ENCODE peak calls at places on chromosome 9, in six cellular contexts. L, R, P, I, C and D are unnamed samples. For H3K79me2 and H3K4me1, the result is how much of the 10 kb centered on the place peaks cover.

GRCh38 chr9:19922476-19923118 is 133.8 kb upstream of the SLC24A2 start:
- DNase-seq in L (peak), R (peak), P (no peak), I (peak), C (peak), D (peak)

GRCh38 chr9:68771376-68771775 is 66.3 kb downstream of the PIP5K1B start:
- DNase-seq in L (no peak), R (no peak), P (no peak), I (no peak), C (no peak), D (no peak)

GRCh38 chr9:93062364-93062763 is 3.9 kb downstream of the SUSD3 start:
- DNase-seq in L (no peak), R (no peak), P (peak), I (no peak), C (no peak), D (peak)

GRCh38 chr9:115000217-115000639 is 69.8 kb upstream of the TNFSF8 start:
- DNase-seq in L (no peak), R (no peak), P (no peak), I (no peak), C (no peak), D (no peak)

GRCh38 chr9:79817469-79818004 is 245.8 kb downstream of the TLE4 start:
- DNase-seq in L (no peak), R (no peak), P (no peak), I (no peak), C (no peak), D (no peak)

GRCh38 chr9:33143241-33143642 is 23.9 kb downstream of the B4GALT1 start:
- DNase-seq in L (no peak), R (peak), P (no peak), I (no peak), C (peak), D (no peak)

GRCh38 chr9:111897831-111898144 is 1.2 kb downstream of the UGCG start:
- DNase-seq in L (no peak), R (peak), P (peak), I (peak), C (no peak), D (no peak)

GRCh38 chr9:107733530-107733907 is 243.9 kb upstream of the KLF4 start:
- DNase-seq in L (no peak), R (peak), P (no peak), I (no peak), C (no peak), D (no peak)

GRCh38 chr9:73683862-73684591 is 532.4 kb downstream of the ANXA1 start:
- DNase-seq in L (peak), R (peak), P (peak), I (peak), C (peak), D (no peak)

GRCh38 chr9:306907-307306 is 92.2 kb downstream of the DOCK8 start:
- DNase-seq in L (peak), R (no peak), P (peak), I (peak), C (no peak), D (peak)

GRCh38 chr9:5292141-5292540 is 12.4 kb downstream of the RLN2 start:
- DNase-seq in L (no peak), R (no peak), P (no peak), I (no peak), C (no peak), D (no peak)

GRCh38 chr9:5095795-5096194 is 89.6 kb downstream of the INSL6 start:
- DNase-seq in L (peak), R (no peak), P (no peak), I (no peak), C (no peak), D (no peak)

GRCh38 chr9:33349743-33350142 is 52.6 kb downstream of the AQP7 start:
- DNase-seq in L (no peak), R (no peak), P (no peak), I (no peak), C (no peak), D (no peak)

GRCh38 chr9:111648066-111648465 is 13.3 kb upstream of the GNG10 start:
- DNase-seq in L (no peak), R (peak), P (no peak), I (no peak), C (no peak), D (no peak)

GRCh38 chr9:74362423-74362822 is 134.7 kb upstream of the RORB start:
- DNase-seq in L (no peak), R (no peak), P (no peak), I (no peak), C (no peak), D (no peak)

GRCh38 chr9:83992407-83992806 is 11.8 kb downstream of the RMI1 start:
- DNase-seq in L (no peak), R (peak), P (no peak), I (peak), C (peak), D (no peak)

GRCh38 chr9:86099695-86100364 is 472 bp upstream of the GOLM1 start:
- DNase-seq in L (peak), R (peak), P (no peak), I (peak), C (peak), D (no peak)

GRCh38 chr9:137485343-137486140 is 26.4 kb upstream of the NSMF start:
- DNase-seq in L (no peak), R (no peak), P (no peak), I (no peak), C (no peak), D (no peak)

GRCh38 chr9:116693233-116693731 is 6.2 kb downstream of the TRIM32 start:
- DNase-seq in L (no peak), R (no peak), P (no peak), I (peak), C (no peak), D (no peak)

GRCh38 chr9:90420714-90421513 is 221.7 kb downstream of the DIRAS2 start:
- DNase-seq in L (no peak), R (peak), P (no peak), I (no peak), C (no peak), D (no peak)

GRCh38 chr9:92059045-92059444 is 56.2 kb downstream of the SPTLC1 start:
- DNase-seq in L (no peak), R (no peak), P (no peak), I (no peak), C (no peak), D (no peak)

GRCh38 chr9:89668216-89668867 is 63.5 kb downstream of the GADD45G start:
- DNase-seq in L (no peak), R (no peak), P (no peak), I (no peak), C (no peak), D (no peak)

GRCh38 chr9:4661165-4662095 is 664 bp upstream of the PLPP6 start:
- DNase-seq in L (no peak), R (no peak), P (no peak), I (peak), C (no peak), D (no peak)

GRCh38 chr9:137679695-137680305 is 61.0 kb downstream of the EHMT1 start:
- DNase-seq in L (no peak), R (no peak), P (peak), I (no peak), C (no peak), D (no peak)

GRCh38 chr9:95049761-95050160 is 267.7 kb downstream of the FANCC start:
- DNase-seq in L (no peak), R (peak), P (no peak), I (no peak), C (no peak), D (no peak)

GRCh38 chr9:23162789-23163188 is 663.3 kb downstream of the ELAVL2 start:
- DNase-seq in L (no peak), R (no peak), P (no peak), I (no peak), C (no peak), D (no peak)

GRCh38 chr9:18256574-18256973 is 217.4 kb upstream of the ADAMTSL1 start:
- DNase-seq in L (peak), R (peak), P (no peak), I (no peak), C (peak), D (no peak)

GRCh38 chr9:115691097-115691496 is 462.5 kb upstream of the PAPPA start:
- DNase-seq in L (no peak), R (peak), P (no peak), I (peak), C (peak), D (no peak)

DNA sequence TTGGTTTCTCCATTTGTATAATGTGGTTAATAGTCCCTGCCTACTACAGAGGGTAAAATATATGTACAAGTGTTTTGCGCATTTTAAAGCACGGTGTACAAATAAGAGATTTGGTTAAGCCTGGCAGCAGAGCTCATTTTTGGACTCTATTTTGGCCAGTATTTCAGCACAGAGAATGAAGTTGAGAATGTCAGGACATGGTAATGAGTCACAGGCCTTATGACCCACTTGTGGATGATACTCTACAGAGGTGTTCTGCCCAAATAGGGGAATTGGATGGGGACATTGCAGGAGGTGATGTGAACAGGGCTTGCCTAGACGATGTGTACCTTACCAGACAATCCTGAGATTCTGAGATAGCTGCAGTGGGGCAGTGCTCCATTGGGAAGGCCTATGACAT is 50.6 kb downstream of the MELK start:
- DNase-seq in L (no peak), R (peak), P (no peak), I (peak), C (no peak), D (no peak)
- H3K79me2 ChIP-seq in L (under half), R (under half), P (under half), I (under half), C (under half), D (half or more)

GRCh38 chr9:14908221-14909206 is 1.7 kb downstream of the FREM1 start:
- DNase-seq in L (peak), R (no peak), P (no peak), I (no peak), C (no peak), D (no peak)

GRCh38 chr9:14909631-14910177 is 524 bp downstream of the FREM1 start:
- DNase-seq in L (no peak), R (no peak), P (no peak), I (peak), C (peak), D (no peak)

GRCh38 chr9:14911046-14911445 is 818 bp upstream of the FREM1 start:
- DNase-seq in L (no peak), R (no peak), P (no peak), I (no peak), C (no peak), D (no peak)

GRCh38 chr9:14912849-14913248 is 2.6 kb upstream of the FREM1 start:
- DNase-seq in L (no peak), R (no peak), P (no peak), I (no peak), C (no peak), D (no peak)

GRCh38 chr9:14910178-14910805 is at the start of gene FREM1:
- DNase-seq in L (peak), R (peak), P (no peak), I (no peak), C (peak), D (no peak)
- H3K4me1 ChIP-seq in L (under half), R (under half), P (under half), I (under half), C (half or more), D (under half)

GRCh38 chr9:21525174-21525573 is 43.1 kb upstream of the IFNE start:
- DNase-seq in L (no peak), R (no peak), P (no peak), I (no peak), C (no peak), D (no peak)
- H3K79me2 ChIP-seq in L (under half), R (half or more), P (under half), I (half or more), C (under half), D (under half)

GRCh38 chr9:70049236-70049635 is 5.6 kb downstream of the MAMDC2 start:
- DNase-seq in L (no peak), R (peak), P (no peak), I (peak), C (peak), D (no peak)

GRCh38 chr9:70046274-70047070 is 2.8 kb downstream of the MAMDC2 start:
- DNase-seq in L (peak), R (no peak), P (no peak), I (no peak), C (no peak), D (no peak)

GRCh38 chr9:70052768-70053167 is 9.1 kb downstream of the MAMDC2 start:
- DNase-seq in L (no peak), R (no peak), P (no peak), I (no peak), C (no peak), D (no peak)

GRCh38 chr9:70053864-70054263 is 10.2 kb downstream of the MAMDC2 start:
- DNase-seq in L (peak), R (no peak), P (no peak), I (peak), C (no peak), D (no peak)

GRCh38 chr9:70049672-70050271 is 6.1 kb downstream of the MAMDC2 start:
- DNase-seq in L (no peak), R (peak), P (no peak), I (no peak), C (peak), D (no peak)
- H3K4me1 ChIP-seq in L (under half), R (under half), P (under half), I (under half), C (under half), D (under half)

GRCh38 chr9:109856785-109857184 is 76.8 kb downstream of the PALM2AKAP2 start:
- DNase-seq in L (peak), R (peak), P (no peak), I (no peak), C (no peak), D (no peak)

GRCh38 chr9:109859447-109859846 is 79.4 kb downstream of the PALM2AKAP2 start:
- DNase-seq in L (no peak), R (no peak), P (no peak), I (peak), C (no peak), D (no peak)

GRCh38 chr9:109855540-109855939 is 75.5 kb downstream of the PALM2AKAP2 start:
- DNase-seq in L (no peak), R (no peak), P (no peak), I (no peak), C (no peak), D (no peak)

GRCh38 chr9:109861499-109861898 is 81.5 kb downstream of the PALM2AKAP2 start:
- DNase-seq in L (no peak), R (peak), P (no peak), I (no peak), C (no peak), D (no peak)

GRCh38 chr9:109857337-109857736 is 77.3 kb downstream of the PALM2AKAP2 start:
- DNase-seq in L (no peak), R (peak), P (no peak), I (no peak), C (no peak), D (no peak)
- H3K79me2 ChIP-seq in L (under half), R (under half), P (under half), I (under half), C (under half), D (under half)

GRCh38 chr9:120710110-120710981 is 3.9 kb downstream of the MEGF9 start:
- DNase-seq in L (no peak), R (peak), P (peak), I (peak), C (no peak), D (peak)
- H3K4me1 ChIP-seq in L (under half), R (under half), P (under half), I (under half), C (under half), D (half or more)

DNA sequence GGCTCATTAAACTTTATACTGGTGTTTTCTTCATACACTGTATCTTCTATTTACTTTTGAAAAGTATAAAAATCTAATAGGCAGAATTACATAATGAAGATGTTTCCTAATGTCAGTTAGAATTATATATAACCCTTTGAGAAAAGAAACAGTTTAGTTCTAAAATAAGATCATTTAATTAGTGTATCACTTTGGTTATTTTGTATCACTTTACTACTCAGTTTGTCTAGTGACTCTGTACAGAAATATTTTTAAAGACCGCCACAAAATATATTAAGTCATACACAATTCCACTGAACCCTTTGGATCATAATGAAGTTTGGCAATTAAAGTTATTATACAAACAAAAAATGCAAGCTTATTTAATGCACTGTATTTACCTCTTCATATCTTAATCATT is 15.0 kb downstream of the RFX3 start:
- DNase-seq in L (no peak), R (no peak), P (no peak), I (no peak), C (no peak), D (no peak)
- H3K79me2 ChIP-seq in L (under half), R (under half), P (half or more), I (under half), C (under half), D (under half)

GRCh38 chr9:105117111-105117682 is 127.3 kb upstream of the SLC44A1 start:
- DNase-seq in L (no peak), R (no peak), P (no peak), I (no peak), C (no peak), D (no peak)
- H3K4me1 ChIP-seq in L (under half), R (under half), P (under half), I (under half), C (under half), D (under half)

DNA sequence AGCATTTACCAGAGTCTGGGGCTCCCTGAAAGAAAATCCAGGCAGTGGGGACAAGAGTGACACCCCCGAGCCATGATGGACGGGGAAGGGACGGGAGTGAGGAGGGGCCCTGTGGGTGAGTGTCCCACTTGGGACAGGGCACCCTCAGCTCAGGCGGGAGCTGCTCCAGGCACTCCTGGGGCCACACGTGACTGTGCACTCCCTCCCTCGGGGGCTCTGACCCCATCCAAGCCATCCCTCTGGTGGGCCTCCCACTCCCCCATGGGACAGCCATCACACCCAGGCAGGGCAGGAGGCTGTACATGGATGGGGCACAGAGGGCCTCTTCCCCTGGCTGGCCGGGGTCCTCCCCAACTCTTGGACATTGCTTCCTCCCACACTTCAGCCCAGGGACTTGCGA is 3.0 kb upstream of the CARD9 start:
- DNase-seq in L (no peak), R (no peak), P (no peak), I (no peak), C (no peak), D (no peak)
- H3K79me2 ChIP-seq in L (under half), R (under half), P (under half), I (under half), C (under half), D (under half)